ENCODE peak calls at places on chromosomes 1 and 21, in four cellular contexts. One of them, this sample, is unnamed. For H3K9me3, the result is how much of the 10 kb centered on the place peaks cover.

GRCh38 chr1:242425232-242425631 is 99.3 kb downstream of the PLD5 start:
- DNase-seq in endothelial cell of umbilical vein: no peak
- DNase-seq in H1: no peak
- DNase-seq in SK-N-SH: no peak
- DNase-seq in this sample: no peak

GRCh38 chr1:21931171-21932093 is 5.7 kb downstream of the HSPG2 start:
- DNase-seq in endothelial cell of umbilical vein: peak
- DNase-seq in SK-N-SH: no peak
- DNase-seq in H1: no peak
- DNase-seq in this sample: peak

GRCh38 chr1:38872401-38873026 is 634 bp downstream of the MYCBP start:
- DNase-seq in H1: no peak
- DNase-seq in endothelial cell of umbilical vein: no peak
- DNase-seq in SK-N-SH: no peak
- DNase-seq in this sample: no peak

GRCh38 chr1:236280438-236281285 is 1.1 kb downstream of the ERO1B start:
- DNase-seq in endothelial cell of umbilical vein: no peak
- DNase-seq in H1: no peak
- DNase-seq in SK-N-SH: peak
- DNase-seq in this sample: peak

GRCh38 chr1:103218821-103219220 is 110.5 kb upstream of the COL11A1 start:
- DNase-seq in SK-N-SH: no peak
- DNase-seq in endothelial cell of umbilical vein: no peak
- DNase-seq in H1: no peak
- DNase-seq in this sample: no peak

GRCh38 chr1:151340870-151341754 is 5.9 kb downstream of the RFX5 start:
- DNase-seq in endothelial cell of umbilical vein: peak
- DNase-seq in SK-N-SH: peak
- DNase-seq in H1: no peak
- DNase-seq in this sample: peak

GRCh38 chr1:67753776-67754525 is 69.0 kb downstream of the GADD45A start:
- DNase-seq in SK-N-SH: no peak
- DNase-seq in H1: no peak
- DNase-seq in endothelial cell of umbilical vein: no peak
- DNase-seq in this sample: peak

GRCh38 chr1:168582690-168583325 is 6.4 kb downstream of the XCL1 start:
- DNase-seq in H1: no peak
- DNase-seq in SK-N-SH: no peak
- DNase-seq in endothelial cell of umbilical vein: no peak
- DNase-seq in this sample: no peak

GRCh38 chr1:169941982-169942830 is 48.5 kb upstream of the SCYL3 start:
- DNase-seq in endothelial cell of umbilical vein: peak
- DNase-seq in H1: no peak
- DNase-seq in SK-N-SH: no peak
- DNase-seq in this sample: no peak

GRCh38 chr1:234893725-234894630 is 234.7 kb downstream of the TOMM20 start:
- DNase-seq in SK-N-SH: no peak
- DNase-seq in H1: no peak
- DNase-seq in endothelial cell of umbilical vein: peak
- DNase-seq in this sample: no peak

GRCh38 chr1:230824571-230825060 is 43.7 kb downstream of the C1orf198 start:
- DNase-seq in SK-N-SH: no peak
- DNase-seq in H1: no peak
- DNase-seq in endothelial cell of umbilical vein: no peak
- DNase-seq in this sample: no peak

GRCh38 chr1:201587729-201588128 is 48.8 kb downstream of the NAV1 start:
- DNase-seq in endothelial cell of umbilical vein: no peak
- DNase-seq in SK-N-SH: no peak
- DNase-seq in H1: no peak
- DNase-seq in this sample: no peak

GRCh38 chr1:24215226-24215814 is 28.2 kb upstream of the IFNLR1 start:
- DNase-seq in H1: no peak
- DNase-seq in endothelial cell of umbilical vein: no peak
- DNase-seq in SK-N-SH: no peak
- DNase-seq in this sample: no peak

GRCh38 chr1:203349757-203350522 is 982 bp downstream of the FMOD start:
- DNase-seq in endothelial cell of umbilical vein: no peak
- DNase-seq in SK-N-SH: no peak
- DNase-seq in H1: no peak
- DNase-seq in this sample: no peak

GRCh38 chr1:192749349-192749748 is 59.5 kb upstream of the RGS2 start:
- DNase-seq in H1: no peak
- DNase-seq in endothelial cell of umbilical vein: peak
- DNase-seq in SK-N-SH: no peak
- DNase-seq in this sample: no peak

DNA sequence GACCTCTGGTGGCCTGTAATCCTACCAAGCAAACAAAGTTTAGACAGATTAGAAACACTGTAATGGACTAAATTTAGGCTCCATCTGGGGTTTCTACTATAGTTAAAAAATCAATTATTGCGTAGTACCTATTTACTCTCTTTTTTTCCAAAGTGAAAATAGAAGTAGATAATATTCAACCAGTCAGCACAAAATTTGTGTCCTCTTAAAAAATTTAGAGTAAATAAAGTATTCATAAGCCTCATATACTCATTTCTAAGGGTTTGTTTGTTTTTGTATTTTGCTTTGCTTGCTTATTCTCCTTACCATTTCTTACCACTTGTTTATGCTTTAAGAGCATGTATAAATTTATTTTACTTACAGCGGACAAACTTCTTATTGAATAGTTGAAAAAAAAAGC is 54.5 kb downstream of the NCAM2 start:
- DNase-seq in H1: no peak
- DNase-seq in endothelial cell of umbilical vein: no peak
- DNase-seq in SK-N-SH: no peak
- DNase-seq in this sample: no peak
- TF ChIP-seq POLR2AphosphoS5 in H1: no peak
- TF ChIP-seq POLR2AphosphoS5 in endothelial cell of umbilical vein: no peak
- TF ChIP-seq POLR2AphosphoS5 in SK-N-SH: no peak
- TF ChIP-seq POLR2AphosphoS5 in this sample: no peak

GRCh38 chr21:14989359-14989758 is 75.4 kb downstream of the NRIP1 start:
- DNase-seq in H1: no peak
- DNase-seq in SK-N-SH: no peak
- DNase-seq in endothelial cell of umbilical vein: peak
- DNase-seq in this sample: no peak
- H3K9me3 ChIP-seq in H1: under half
- H3K9me3 ChIP-seq in SK-N-SH: under half
- H3K9me3 ChIP-seq in endothelial cell of umbilical vein: under half
- H3K9me3 ChIP-seq in this sample: under half

GRCh38 chr1:2542262-2542915 is 12.3 kb upstream of the HES5 start:
- DNase-seq in H1: no peak
- DNase-seq in endothelial cell of umbilical vein: no peak
- DNase-seq in SK-N-SH: no peak
- DNase-seq in this sample: peak

GRCh38 chr1:2540816-2541492 is 10.9 kb upstream of the HES5 start:
- DNase-seq in H1: no peak
- DNase-seq in endothelial cell of umbilical vein: no peak
- DNase-seq in SK-N-SH: peak
- DNase-seq in this sample: peak

GRCh38 chr1:2543543-2544092 is 12.6 kb upstream of the TNFRSF14 start:
- DNase-seq in endothelial cell of umbilical vein: no peak
- DNase-seq in SK-N-SH: peak
- DNase-seq in H1: no peak
- DNase-seq in this sample: no peak

GRCh38 chr1:2539312-2539907 is 9.3 kb upstream of the HES5 start:
- DNase-seq in H1: no peak
- DNase-seq in SK-N-SH: no peak
- DNase-seq in endothelial cell of umbilical vein: no peak
- DNase-seq in this sample: no peak

GRCh38 chr1:2541619-2542246 is 11.7 kb upstream of the HES5 start:
- DNase-seq in H1: no peak
- DNase-seq in endothelial cell of umbilical vein: no peak
- DNase-seq in SK-N-SH: no peak
- DNase-seq in this sample: no peak
- TF ChIP-seq POLR2AphosphoS5 in H1: no peak
- TF ChIP-seq POLR2AphosphoS5 in endothelial cell of umbilical vein: no peak
- TF ChIP-seq POLR2AphosphoS5 in SK-N-SH: no peak
- TF ChIP-seq POLR2AphosphoS5 in this sample: no peak

GRCh38 chr1:158941317-158941716 is 10.0 kb downstream of the PYHIN1 start:
- DNase-seq in SK-N-SH: no peak
- DNase-seq in endothelial cell of umbilical vein: no peak
- DNase-seq in H1: no peak
- DNase-seq in this sample: no peak
- H3K9me3 ChIP-seq in SK-N-SH: under half
- H3K9me3 ChIP-seq in endothelial cell of umbilical vein: under half
- H3K9me3 ChIP-seq in H1: under half
- H3K9me3 ChIP-seq in this sample: under half